ENCODE peak calls at places on chromosomes 1 and 21, in five cellular contexts. V, P, W, D and O are unnamed samples.

GRCh38 chr1:201032408-201032807 is 8.9 kb upstream of the KIF21B start:
- DNase-seq in V (no peak), P (no peak), W (no peak), D (no peak), O (no peak)

GRCh38 chr1:42923367-42924248 is 35.1 kb downstream of the SLC2A1 start:
- DNase-seq in V (no peak), P (no peak), W (no peak), D (no peak), O (no peak)

GRCh38 chr1:225430301-225430700 is 2.5 kb upstream of the LBR start:
- DNase-seq in V (no peak), P (no peak), W (no peak), D (no peak), O (no peak)

GRCh38 chr1:22665752-22666151 is 12.7 kb downstream of the C1QB start:
- DNase-seq in V (peak), P (peak), W (no peak), D (peak), O (no peak)

GRCh38 chr1:89259283-89259971 is 13.2 kb downstream of the GBP5 start:
- DNase-seq in V (no peak), P (no peak), W (no peak), D (no peak), O (no peak)

GRCh38 chr1:232452137-232452536 is 177.8 kb downstream of the SIPA1L2 start:
- DNase-seq in V (no peak), P (no peak), W (no peak), D (no peak), O (no peak)

GRCh38 chr21:15022608-15023261 is 42.1 kb downstream of the NRIP1 start:
- DNase-seq in V (no peak), P (no peak), W (no peak), D (no peak), O (no peak)

GRCh38 chr21:33259428-33259827 is 6.7 kb upstream of the IL10RB start:
- DNase-seq in V (no peak), P (peak), W (no peak), D (peak), O (no peak)

DNA sequence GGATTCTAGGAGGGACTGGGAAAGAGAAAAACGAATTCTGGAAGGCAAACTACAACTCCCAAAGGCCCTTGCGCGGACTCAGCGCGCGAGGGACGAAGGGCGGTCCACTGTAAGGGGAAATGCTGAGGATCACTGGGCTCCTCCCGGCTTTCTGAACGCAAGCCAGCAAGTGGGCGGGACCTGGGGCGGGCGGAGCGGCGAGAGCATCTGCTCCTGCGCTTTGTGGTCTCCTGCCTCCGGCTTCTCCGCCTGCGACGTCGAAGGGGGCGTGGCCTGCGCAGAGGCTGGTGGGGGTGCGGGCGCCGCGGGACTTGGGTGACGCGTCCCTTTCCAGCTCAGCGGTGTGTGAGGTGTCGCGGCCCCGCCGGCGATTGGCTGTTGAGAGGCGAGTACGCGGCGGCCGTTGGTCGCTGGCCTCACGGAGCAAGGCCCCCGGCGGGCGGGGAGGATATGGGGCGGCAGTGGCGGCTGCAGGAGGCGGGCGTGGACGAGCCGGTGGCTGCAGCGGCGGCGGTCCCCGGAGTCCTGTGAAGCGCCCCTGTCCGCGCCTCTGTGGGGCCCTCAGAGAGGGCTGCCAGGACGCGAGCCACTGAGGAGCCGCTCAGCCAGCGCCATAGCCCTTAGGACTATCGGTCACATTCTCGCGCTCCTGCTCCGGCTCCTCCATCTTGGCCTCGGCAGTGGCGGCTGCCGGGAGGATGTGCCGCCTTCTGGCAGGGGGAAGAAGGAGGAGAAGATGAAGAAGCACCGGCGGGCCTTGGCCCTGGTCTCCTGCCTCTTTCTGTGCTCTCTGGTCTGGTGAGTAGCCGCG is at the start of gene SUCO:
- DNase-seq in V (peak), P (peak), W (peak), D (peak), O (peak)
- TF ChIP-seq CTCF in V (no peak), P (no peak), W (no peak), D (peak), O (no peak)

DNA sequence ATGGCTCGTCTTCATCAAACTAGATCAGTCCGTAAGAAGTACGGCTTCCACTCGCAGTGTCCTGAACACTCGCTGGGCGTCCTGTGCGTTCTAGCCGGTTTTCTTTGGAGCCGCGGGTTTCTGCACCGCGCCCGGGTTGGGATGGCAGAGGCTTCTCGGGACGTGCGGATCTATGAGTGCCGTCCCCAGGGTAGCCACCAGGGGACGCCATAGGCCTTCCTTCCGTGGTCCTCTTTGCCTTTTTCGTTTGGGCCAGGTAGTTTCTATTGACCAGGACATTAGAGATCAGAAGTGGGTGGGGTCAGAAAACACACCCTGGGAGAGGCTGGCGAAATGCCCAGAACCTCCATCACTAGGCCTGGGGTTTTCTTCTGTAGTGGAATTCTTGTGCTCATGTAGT is 273.8 kb downstream of the FAM72C start:
- DNase-seq in V (peak), P (no peak), W (no peak), D (peak), O (no peak)
- TF ChIP-seq CTCF in V (peak), P (peak), W (peak), D (peak), O (no peak)

GRCh38 chr1:3350441-3351261 is 103.8 kb upstream of the ARHGEF16 start:
- DNase-seq in V (no peak), P (no peak), W (no peak), D (no peak), O (no peak)
- TF ChIP-seq CTCF in V (no peak), P (no peak), W (no peak), D (peak), O (no peak)

DNA sequence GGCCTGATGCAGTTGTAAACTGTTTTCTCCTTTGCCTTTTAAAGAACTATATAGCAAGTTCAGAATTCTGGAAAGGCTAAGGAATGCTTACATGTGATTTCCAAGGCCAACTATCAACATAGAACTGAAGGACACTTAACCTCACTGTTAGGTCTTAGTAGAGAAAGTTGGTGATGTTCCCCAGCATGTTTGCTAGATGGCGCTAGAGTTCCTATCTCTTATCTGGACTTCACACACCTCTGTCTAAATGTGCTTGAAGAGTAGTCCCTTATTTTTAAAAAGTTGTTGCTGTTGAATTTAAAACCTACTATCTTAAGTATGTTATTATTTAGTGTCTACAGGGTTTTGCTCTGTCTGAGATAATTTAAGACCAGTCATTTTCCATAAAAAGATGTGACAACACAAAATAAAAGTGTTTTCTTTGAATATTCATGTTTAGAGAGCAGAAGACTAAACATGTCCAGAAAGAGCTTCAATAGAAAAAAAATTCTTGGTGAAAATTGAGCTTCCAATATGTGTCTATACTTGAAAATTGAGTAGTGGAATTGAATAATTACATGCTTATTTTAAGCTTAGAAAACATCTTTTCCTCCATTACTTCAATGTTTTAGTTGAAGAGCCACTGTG is 237.3 kb downstream of the S1PR1 start:
- DNase-seq in V (peak), P (peak), W (no peak), D (peak), O (no peak)
- TF ChIP-seq CTCF in V (peak), P (peak), W (peak), D (peak), O (no peak)

GRCh38 chr1:183609313-183609712 is 19.1 kb upstream of the NCF2 start:
- DNase-seq in V (no peak), P (peak), W (no peak), D (peak), O (peak)
- TF ChIP-seq CTCF in V (no peak), P (peak), W (peak), D (peak), O (no peak)

GRCh38 chr1:53599461-53599860 is 139.5 kb downstream of the GLIS1 start:
- DNase-seq in V (no peak), P (no peak), W (no peak), D (no peak), O (no peak)

GRCh38 chr1:53601867-53602266 is 137.1 kb downstream of the GLIS1 start:
- DNase-seq in V (no peak), P (no peak), W (no peak), D (no peak), O (no peak)

GRCh38 chr1:53601031-53601745 is 137.8 kb downstream of the GLIS1 start:
- DNase-seq in V (no peak), P (no peak), W (no peak), D (no peak), O (no peak)

GRCh38 chr1:53600001-53600400 is 139.0 kb downstream of the GLIS1 start:
- DNase-seq in V (no peak), P (no peak), W (no peak), D (no peak), O (no peak)

GRCh38 chr1:53600486-53600885 is 138.5 kb downstream of the GLIS1 start:
- DNase-seq in V (no peak), P (no peak), W (no peak), D (no peak), O (no peak)
- TF ChIP-seq CTCF in V (no peak), P (no peak), W (no peak), D (no peak), O (no peak)

GRCh38 chr1:111507411-111508201 is 4.2 kb upstream of the ADORA3 start:
- DNase-seq in V (peak), P (peak), W (no peak), D (peak), O (no peak)
- TF ChIP-seq CTCF in V (no peak), P (no peak), W (peak), D (no peak), O (no peak)

GRCh38 chr1:24036080-24036479 is 56.0 kb upstream of the SRSF10 start:
- DNase-seq in V (no peak), P (no peak), W (no peak), D (no peak), O (no peak)
- TF ChIP-seq CTCF in V (no peak), P (no peak), W (no peak), D (no peak), O (no peak)